ENCODE peak calls at places on chromosome 11, in four cellular contexts. O is GM12878, P is K562, C is GM12891. D is an unnamed sample.

GRCh38 chr11:61460474-61460881 is 30.6 kb downstream of the SDHAF2 start:
- DNase-seq in O (no peak), C (no peak), P (no peak), D (no peak)

GRCh38 chr11:79807506-79807905 is 366.7 kb upstream of the TENM4 start:
- DNase-seq in C (no peak), P (no peak), O (no peak), D (no peak)

GRCh38 chr11:46877580-46877979 is 31.5 kb upstream of the CKAP5 start:
- DNase-seq in O (no peak), P (no peak), C (no peak), D (no peak)

GRCh38 chr11:6735306-6735705 is 36.5 kb downstream of the OR2AG2 start:
- DNase-seq in O (no peak), C (no peak), P (no peak), D (no peak)

GRCh38 chr11:3220101-3220500 is 1.5 kb upstream of the MRGPRG start:
- DNase-seq in C (no peak), O (no peak), P (no peak), D (no peak)

GRCh38 chr11:65551572-65552398 is 6.4 kb downstream of the LTBP3 start:
- DNase-seq in P (no peak), C (no peak), O (no peak), D (no peak)

GRCh38 chr11:120527111-120527748 is 15.7 kb downstream of the GRIK4 start:
- DNase-seq in C (no peak), O (no peak), P (no peak), D (no peak)

GRCh38 chr11:65291613-65292012 is 23.1 kb upstream of the CDC42EP2 start:
- DNase-seq in O (no peak), C (no peak), P (no peak), D (no peak)

GRCh38 chr11:118670063-118670462 is 9.4 kb downstream of the TREH start:
- DNase-seq in C (no peak), O (no peak), P (no peak), D (no peak)

GRCh38 chr11:70482529-70482917 is 84.2 kb downstream of the CTTN start:
- DNase-seq in O (no peak), C (no peak), P (no peak), D (no peak)

GRCh38 chr11:10413268-10413667 is 41.8 kb upstream of the AMPD3 start:
- DNase-seq in P (no peak), O (no peak), C (no peak), D (no peak)

GRCh38 chr11:76629133-76629852 is 41.3 kb downstream of the LRRC32 start:
- DNase-seq in C (no peak), O (peak; percentile 38), P (no peak), D (no peak)

GRCh38 chr11:130817608-130817944 is 98.7 kb downstream of the SNX19 start:
- DNase-seq in C (no peak), O (no peak), P (no peak), D (no peak)

GRCh38 chr11:111520565-111520964 is 6.0 kb downstream of the HOATZ start:
- DNase-seq in C (no peak), O (no peak), P (no peak), D (no peak)

GRCh38 chr11:16184588-16184987 is 171.8 kb downstream of the SOX6 start:
- DNase-seq in O (no peak), P (no peak), C (no peak), D (no peak)

GRCh38 chr11:79438631-79439429 is 2.0 kb downstream of the TENM4 start:
- DNase-seq in P (no peak), C (no peak), O (no peak), D (peak; percentile 23)

GRCh38 chr11:15692739-15693138 is 578.0 kb downstream of the INSC start:
- DNase-seq in O (no peak), C (no peak), P (no peak), D (no peak)

GRCh38 chr11:79174045-79175008 is 266.5 kb downstream of the TENM4 start:
- DNase-seq in O (no peak), C (no peak), P (no peak), D (no peak)

GRCh38 chr11:77127674-77127968 is 425 bp upstream of the MYO7A start:
- DNase-seq in C (no peak), P (no peak), O (no peak), D (no peak)

GRCh38 chr11:25520459-25520858 is 811.5 kb upstream of the ANO3 start:
- DNase-seq in C (no peak), O (no peak), P (no peak), D (no peak)

GRCh38 chr11:90134420-90135003 is at the start of gene NAALAD2:
- DNase-seq in P (peak; percentile 8), C (no peak), O (no peak), D (no peak)

GRCh38 chr11:126132319-126132718 is 69.7 kb upstream of the CDON start:
- DNase-seq in P (no peak), C (no peak), O (no peak), D (no peak)

GRCh38 chr11:44572884-44573283 is 7.4 kb downstream of the CD82 start:
- DNase-seq in P (no peak), O (no peak), C (no peak), D (no peak)

GRCh38 chr11:118886681-118887111 is 3.0 kb downstream of the CXCR5 start:
- DNase-seq in P (no peak), C (no peak), O (no peak), D (no peak)

GRCh38 chr11:111455291-111456085 is 56.7 kb downstream of the BTG4 start:
- DNase-seq in P (no peak), O (no peak), C (no peak), D (no peak)

GRCh38 chr11:93493252-93493897 is 49.8 kb downstream of the SMCO4 start:
- DNase-seq in P (no peak), C (no peak), O (no peak), D (no peak)

GRCh38 chr11:127003260-127003981 is 2.9 kb upstream of the KIRREL3 start:
- DNase-seq in O (no peak), P (peak; percentile 12), C (peak; percentile 42), D (no peak)

GRCh38 chr11:19820100-19820499 is 107.5 kb downstream of the NAV2 start:
- DNase-seq in P (no peak), O (no peak), C (no peak), D (no peak)

GRCh38 chr11:45095691-45096010 is 50.8 kb upstream of the PRDM11 start:
- DNase-seq in O (no peak), P (no peak), C (no peak), D (no peak)

GRCh38 chr11:31779268-31779879 is 31.7 kb downstream of the PAX6 start:
- DNase-seq in P (no peak), C (no peak), O (no peak), D (no peak)

GRCh38 chr11:61297741-61298140 is 2.6 kb upstream of the VWCE start:
- DNase-seq in P (no peak), C (no peak), O (no peak), D (no peak)

GRCh38 chr11:64040684-64041267 is 5.0 kb downstream of the FLRT1 start:
- DNase-seq in P (peak; percentile 62), C (no peak), O (no peak), D (no peak)

GRCh38 chr11:69797156-69797555 is 22.0 kb upstream of the FGF4 start:
- DNase-seq in O (no peak), C (no peak), P (no peak), D (no peak)

GRCh38 chr11:67632982-67633755 is 3.4 kb upstream of the NUDT8 start:
- DNase-seq in C (no peak), O (no peak), P (no peak), D (no peak)

GRCh38 chr11:7577883-7578242 is 64.1 kb downstream of the PPFIBP2 start:
- DNase-seq in O (no peak), P (no peak), C (no peak), D (no peak)

GRCh38 chr11:102240502-102240901 is 76.8 kb upstream of the BIRC3 start:
- DNase-seq in C (no peak), P (no peak), O (no peak), D (no peak)
- TF ChIP-seq TAF1 in C (no peak), P (no peak), O (no peak), D (no peak)

GRCh38 chr11:117623831-117624271 is 173.2 kb downstream of the DSCAML1 start:
- DNase-seq in C (no peak), P (no peak), O (no peak), D (no peak)
- TF ChIP-seq TAF1 in C (no peak), P (no peak), O (no peak), D (no peak)

DNA sequence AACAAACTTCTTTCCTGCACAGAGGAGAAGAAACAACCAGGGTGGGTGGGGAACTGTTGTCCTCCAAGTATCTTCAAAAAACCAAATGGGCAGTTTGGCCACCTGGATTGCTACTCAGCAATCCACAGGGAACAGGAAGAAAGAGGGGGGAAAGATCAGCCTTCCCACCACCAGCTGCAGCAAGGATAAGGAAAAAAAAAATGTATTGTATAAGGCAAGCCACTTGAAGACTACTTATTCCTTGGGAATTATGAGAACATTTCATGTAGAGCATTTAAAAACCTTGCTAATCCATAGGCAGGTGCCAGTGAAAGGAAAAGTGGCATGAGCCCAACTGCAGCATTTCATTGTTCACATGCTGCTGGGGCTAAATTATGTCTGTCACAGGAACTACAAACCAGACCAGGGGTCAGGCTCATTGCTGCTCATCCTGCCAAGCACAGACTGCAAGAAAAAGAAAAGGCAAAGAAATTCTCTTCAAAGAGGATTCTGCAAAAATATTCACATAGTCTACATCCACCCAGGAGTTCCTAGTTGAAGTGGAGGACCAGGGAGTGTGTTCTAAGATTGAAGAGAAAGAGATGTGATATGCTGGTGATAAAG is 2.2 kb downstream of the RAB30 start:
- DNase-seq in C (no peak), O (no peak), P (no peak), D (no peak)
- TF ChIP-seq TAF1 in C (no peak), O (no peak), P (no peak), D (no peak)

GRCh38 chr11:35784699-35785098 is 122.1 kb downstream of the TRIM44 start:
- DNase-seq in C (no peak), P (no peak), O (no peak), D (no peak)

GRCh38 chr11:35786918-35787557 is 124.5 kb downstream of the TRIM44 start:
- DNase-seq in C (no peak), O (no peak), P (no peak), D (no peak)

GRCh38 chr11:35786188-35786587 is 123.6 kb downstream of the TRIM44 start:
- DNase-seq in P (no peak), C (no peak), O (no peak), D (no peak)

GRCh38 chr11:35783803-35784202 is 121.2 kb downstream of the TRIM44 start:
- DNase-seq in O (no peak), P (no peak), C (no peak), D (no peak)

DNA sequence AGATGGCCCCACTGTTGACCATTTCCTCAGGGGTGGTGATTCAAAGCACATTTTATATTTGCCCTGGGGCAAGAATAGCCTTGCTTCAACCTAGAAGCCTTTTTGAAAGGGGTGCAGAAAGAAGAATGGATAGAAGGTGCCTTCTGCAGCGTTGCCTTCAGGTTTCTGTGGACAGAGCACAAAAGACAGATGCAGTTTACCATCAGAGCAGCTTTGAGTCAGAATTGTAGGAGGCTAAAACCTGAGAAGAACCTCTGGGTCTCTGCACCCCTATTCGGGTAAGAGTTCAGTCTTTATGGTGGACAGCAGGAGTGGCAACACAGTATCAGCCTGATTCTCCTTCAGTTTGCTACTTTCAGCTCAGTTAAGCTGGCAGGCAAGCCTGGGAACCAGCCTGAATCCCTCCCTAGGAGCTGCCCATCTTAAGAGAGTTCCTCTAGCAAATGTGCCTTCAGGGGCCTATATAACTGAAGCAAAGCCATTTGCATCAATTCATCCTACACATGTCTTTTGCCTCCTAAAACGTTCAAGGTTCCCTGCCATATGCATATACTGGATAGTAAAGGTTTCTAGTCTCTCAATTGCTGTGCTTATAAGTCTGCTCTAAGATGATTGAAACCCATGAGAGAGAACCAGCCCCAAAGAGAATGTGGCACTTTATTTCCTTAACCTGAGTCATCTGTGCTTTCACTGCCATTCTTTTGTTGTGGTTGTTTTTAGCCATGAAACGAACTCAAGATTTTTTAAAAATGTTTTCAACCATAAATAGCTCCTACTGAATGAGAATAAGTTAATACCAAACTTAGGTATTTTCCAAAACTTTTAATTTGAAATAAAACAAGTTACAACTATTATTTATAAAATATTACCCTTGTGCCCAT is 123.0 kb downstream of the TRIM44 start:
- DNase-seq in P (no peak), O (peak; percentile 43), C (no peak), D (no peak)
- TF ChIP-seq TAF1 in P (no peak), O (no peak), C (no peak), D (no peak)

D was measured in GM12892.